ENCODE peak calls at places on chromosomes 12 and 14, in seven cellular contexts. I is PC-9; H is stimulated activated CD4-positive, alpha-beta T cell treated with anti-CD3 and anti-CD28 coated beads, Interleukin-4, amount 100 ng/mL, for 48 hours; L is fibroblast of mammary gland; W is NCI-H2081; F is right cardiac atrium; P is SK-N-SH. M is an unnamed sample.

GRCh38 chr12:47207829-47208248 is 128.1 kb upstream of the AMIGO2 start:
- DNase-seq in P (no peak), I (no peak), W (no peak), F (no peak), H (no peak), L (no peak), M (no peak)

GRCh38 chr14:34723867-34724266 is 9.5 kb upstream of the CFL2 start:
- DNase-seq in W (no peak), F (no peak), H (no peak), L (no peak), I (no peak), P (no peak), M (no peak)

GRCh38 chr12:108430245-108430644 is 84.8 kb upstream of the FICD start:
- DNase-seq in H (no peak), F (no peak), I (no peak), L (peak), P (no peak), W (no peak), M (no peak)

GRCh38 chr12:114662512-114663177 is 21.3 kb downstream of the TBX3 start:
- DNase-seq in W (peak), H (peak), I (peak), P (peak), L (peak), F (peak), M (peak)

GRCh38 chr12:15752780-15753179 is 36.4 kb downstream of the EPS8 start:
- DNase-seq in I (no peak), F (no peak), P (no peak), L (peak), H (no peak), W (no peak), M (no peak)

GRCh38 chr14:51716610-51717009 is 64.9 kb downstream of the FRMD6 start:
- DNase-seq in F (no peak), I (no peak), L (peak), H (no peak), W (no peak), P (no peak), M (peak)

GRCh38 chr12:102120886-102121285 is 903 bp downstream of the PARPBP start:
- DNase-seq in F (no peak), W (peak), I (peak), H (no peak), L (peak), P (peak), M (peak)

GRCh38 chr12:108313236-108313608 is 25.9 kb downstream of the CMKLR1 start:
- DNase-seq in P (no peak), I (no peak), F (no peak), L (no peak), H (no peak), W (no peak), M (no peak)

GRCh38 chr12:42593781-42594322 is 4.3 kb upstream of the PRICKLE1 start:
- DNase-seq in F (no peak), L (no peak), W (no peak), H (no peak), P (no peak), I (no peak), M (no peak)

GRCh38 chr12:124828264-124829007 is 35.2 kb downstream of the SCARB1 start:
- DNase-seq in L (no peak), H (no peak), F (peak), W (no peak), P (no peak), I (peak), M (peak)

GRCh38 chr12:109716512-109717389 is 3.1 kb downstream of the FAM222A start:
- DNase-seq in P (peak), W (no peak), L (no peak), H (no peak), F (peak), I (no peak), M (no peak)

GRCh38 chr14:95098984-95099599 is 58.2 kb downstream of the DICER1 start:
- DNase-seq in L (peak), I (no peak), H (no peak), W (peak), F (peak), P (peak), M (peak)

GRCh38 chr12:116524964-116525379 is 34.2 kb upstream of the MAP1LC3B2 start:
- DNase-seq in P (no peak), L (peak), H (no peak), F (no peak), W (no peak), I (no peak), M (no peak)

GRCh38 chr12:120774169-120774916 is 48.7 kb downstream of the ACADS start:
- DNase-seq in P (no peak), I (no peak), W (no peak), F (no peak), H (no peak), L (no peak), M (no peak)

GRCh38 chr14:92706386-92706785 is 42.0 kb downstream of the LGMN start:
- DNase-seq in L (no peak), W (no peak), F (no peak), I (no peak), H (no peak), P (no peak), M (no peak)

GRCh38 chr14:96394047-96394815 is 2.3 kb downstream of the AK7 start:
- DNase-seq in H (no peak), P (no peak), W (no peak), F (no peak), I (no peak), L (no peak), M (no peak)

GRCh38 chr14:27845902-27846301 is 920.7 kb upstream of the FOXG1 start:
- DNase-seq in L (no peak), I (no peak), F (no peak), H (no peak), P (no peak), W (no peak), M (no peak)

M was measured in HTR-8/SVneo.